ENCODE peak calls at places on chromosomes 11 and 22, in eight cellular contexts. One of them, this sample, is unnamed.

GRCh38 chr11:72338741-72339140 is 94.8 kb upstream of the PHOX2A start:
- DNase-seq in GM12865: no peak
- DNase-seq in activated CD8-positive, alpha-beta memory T cell treated with anti-CD3 and anti-CD28 coated beads for 24 hours: no peak
- DNase-seq in activated CD4-positive, CD25-positive, alpha-beta regulatory T cell: no peak
- DNase-seq in DMS79 treated with DMSO at 0.1 percent for 48 hours: no peak
- DNase-seq in A549: peak
- DNase-seq in upper lobe of left lung: no peak
- DNase-seq in RPMI8226: no peak
- DNase-seq in this sample: no peak

GRCh38 chr11:62444271-62444833 is 25.5 kb downstream of the SCGB1A1 start:
- DNase-seq in GM12865: peak
- DNase-seq in DMS79 treated with DMSO at 0.1 percent for 48 hours: peak
- DNase-seq in activated CD8-positive, alpha-beta memory T cell treated with anti-CD3 and anti-CD28 coated beads for 24 hours: peak
- DNase-seq in A549: no peak
- DNase-seq in activated CD4-positive, CD25-positive, alpha-beta regulatory T cell: no peak
- DNase-seq in RPMI8226: peak
- DNase-seq in upper lobe of left lung: peak
- DNase-seq in this sample: no peak

GRCh38 chr22:39327995-39328754 is 8.8 kb upstream of the RPL3 start:
- DNase-seq in activated CD4-positive, CD25-positive, alpha-beta regulatory T cell: no peak
- DNase-seq in activated CD8-positive, alpha-beta memory T cell treated with anti-CD3 and anti-CD28 coated beads for 24 hours: no peak
- DNase-seq in RPMI8226: no peak
- DNase-seq in A549: no peak
- DNase-seq in upper lobe of left lung: no peak
- DNase-seq in DMS79 treated with DMSO at 0.1 percent for 48 hours: no peak
- DNase-seq in GM12865: no peak
- DNase-seq in this sample: no peak

GRCh38 chr11:31968774-31969433 is 122.0 kb upstream of the RCN1 start:
- DNase-seq in RPMI8226: no peak
- DNase-seq in A549: no peak
- DNase-seq in activated CD8-positive, alpha-beta memory T cell treated with anti-CD3 and anti-CD28 coated beads for 24 hours: no peak
- DNase-seq in DMS79 treated with DMSO at 0.1 percent for 48 hours: no peak
- DNase-seq in upper lobe of left lung: no peak
- DNase-seq in GM12865: no peak
- DNase-seq in activated CD4-positive, CD25-positive, alpha-beta regulatory T cell: no peak
- DNase-seq in this sample: no peak

GRCh38 chr11:31921066-31921465 is 109.9 kb upstream of the PAX6 start:
- DNase-seq in DMS79 treated with DMSO at 0.1 percent for 48 hours: no peak
- DNase-seq in RPMI8226: no peak
- DNase-seq in A549: no peak
- DNase-seq in GM12865: no peak
- DNase-seq in upper lobe of left lung: no peak
- DNase-seq in activated CD8-positive, alpha-beta memory T cell treated with anti-CD3 and anti-CD28 coated beads for 24 hours: no peak
- DNase-seq in activated CD4-positive, CD25-positive, alpha-beta regulatory T cell: no peak
- DNase-seq in this sample: no peak

GRCh38 chr11:92528051-92528450 is 303.4 kb downstream of the FAT3 start:
- DNase-seq in GM12865: no peak
- DNase-seq in activated CD4-positive, CD25-positive, alpha-beta regulatory T cell: no peak
- DNase-seq in RPMI8226: no peak
- DNase-seq in A549: no peak
- DNase-seq in activated CD8-positive, alpha-beta memory T cell treated with anti-CD3 and anti-CD28 coated beads for 24 hours: no peak
- DNase-seq in DMS79 treated with DMSO at 0.1 percent for 48 hours: no peak
- DNase-seq in upper lobe of left lung: no peak
- DNase-seq in this sample: no peak

GRCh38 chr11:132655187-132655855 is 877.0 kb downstream of the OPCML start:
- DNase-seq in activated CD4-positive, CD25-positive, alpha-beta regulatory T cell: no peak
- DNase-seq in GM12865: no peak
- DNase-seq in activated CD8-positive, alpha-beta memory T cell treated with anti-CD3 and anti-CD28 coated beads for 24 hours: no peak
- DNase-seq in upper lobe of left lung: no peak
- DNase-seq in A549: no peak
- DNase-seq in DMS79 treated with DMSO at 0.1 percent for 48 hours: no peak
- DNase-seq in RPMI8226: no peak
- DNase-seq in this sample: no peak

GRCh38 chr22:18984564-18984963 is 48.5 kb upstream of the PRODH start:
- DNase-seq in activated CD4-positive, CD25-positive, alpha-beta regulatory T cell: no peak
- DNase-seq in upper lobe of left lung: no peak
- DNase-seq in A549: no peak
- DNase-seq in RPMI8226: no peak
- DNase-seq in activated CD8-positive, alpha-beta memory T cell treated with anti-CD3 and anti-CD28 coated beads for 24 hours: no peak
- DNase-seq in GM12865: no peak
- DNase-seq in DMS79 treated with DMSO at 0.1 percent for 48 hours: no peak
- DNase-seq in this sample: no peak

GRCh38 chr11:83092488-83093384 is 21.0 kb upstream of the RAB30 start:
- DNase-seq in activated CD8-positive, alpha-beta memory T cell treated with anti-CD3 and anti-CD28 coated beads for 24 hours: no peak
- DNase-seq in DMS79 treated with DMSO at 0.1 percent for 48 hours: no peak
- DNase-seq in activated CD4-positive, CD25-positive, alpha-beta regulatory T cell: no peak
- DNase-seq in GM12865: no peak
- DNase-seq in upper lobe of left lung: no peak
- DNase-seq in A549: peak
- DNase-seq in RPMI8226: no peak
- DNase-seq in this sample: no peak

GRCh38 chr22:41919357-41920224 is 4.7 kb upstream of the SHISA8 start:
- DNase-seq in activated CD8-positive, alpha-beta memory T cell treated with anti-CD3 and anti-CD28 coated beads for 24 hours: peak
- DNase-seq in GM12865: peak
- DNase-seq in upper lobe of left lung: peak
- DNase-seq in RPMI8226: peak
- DNase-seq in DMS79 treated with DMSO at 0.1 percent for 48 hours: no peak
- DNase-seq in A549: no peak
- DNase-seq in activated CD4-positive, CD25-positive, alpha-beta regulatory T cell: no peak
- DNase-seq in this sample: no peak

GRCh38 chr22:33879796-33880195 is 40.5 kb downstream of the LARGE1 start:
- DNase-seq in A549: no peak
- DNase-seq in upper lobe of left lung: no peak
- DNase-seq in activated CD4-positive, CD25-positive, alpha-beta regulatory T cell: no peak
- DNase-seq in GM12865: no peak
- DNase-seq in activated CD8-positive, alpha-beta memory T cell treated with anti-CD3 and anti-CD28 coated beads for 24 hours: no peak
- DNase-seq in RPMI8226: no peak
- DNase-seq in DMS79 treated with DMSO at 0.1 percent for 48 hours: no peak
- DNase-seq in this sample: no peak

GRCh38 chr11:131888230-131888826 is 517.9 kb downstream of the NTM start:
- DNase-seq in activated CD4-positive, CD25-positive, alpha-beta regulatory T cell: no peak
- DNase-seq in upper lobe of left lung: no peak
- DNase-seq in activated CD8-positive, alpha-beta memory T cell treated with anti-CD3 and anti-CD28 coated beads for 24 hours: no peak
- DNase-seq in DMS79 treated with DMSO at 0.1 percent for 48 hours: no peak
- DNase-seq in RPMI8226: no peak
- DNase-seq in GM12865: no peak
- DNase-seq in A549: no peak
- DNase-seq in this sample: peak

GRCh38 chr11:117639601-117640000 is 157.4 kb downstream of the DSCAML1 start:
- DNase-seq in DMS79 treated with DMSO at 0.1 percent for 48 hours: no peak
- DNase-seq in activated CD4-positive, CD25-positive, alpha-beta regulatory T cell: no peak
- DNase-seq in RPMI8226: no peak
- DNase-seq in activated CD8-positive, alpha-beta memory T cell treated with anti-CD3 and anti-CD28 coated beads for 24 hours: no peak
- DNase-seq in GM12865: no peak
- DNase-seq in upper lobe of left lung: no peak
- DNase-seq in A549: no peak
- DNase-seq in this sample: no peak

GRCh38 chr22:36301384-36301828 is 48.5 kb downstream of the APOL1 start:
- DNase-seq in upper lobe of left lung: peak
- DNase-seq in DMS79 treated with DMSO at 0.1 percent for 48 hours: peak
- DNase-seq in activated CD8-positive, alpha-beta memory T cell treated with anti-CD3 and anti-CD28 coated beads for 24 hours: peak
- DNase-seq in activated CD4-positive, CD25-positive, alpha-beta regulatory T cell: peak
- DNase-seq in A549: peak
- DNase-seq in RPMI8226: peak
- DNase-seq in GM12865: peak
- DNase-seq in this sample: no peak

GRCh38 chr11:43269229-43269928 is 42.4 kb upstream of the API5 start:
- DNase-seq in GM12865: no peak
- DNase-seq in upper lobe of left lung: no peak
- DNase-seq in activated CD4-positive, CD25-positive, alpha-beta regulatory T cell: no peak
- DNase-seq in A549: no peak
- DNase-seq in activated CD8-positive, alpha-beta memory T cell treated with anti-CD3 and anti-CD28 coated beads for 24 hours: no peak
- DNase-seq in RPMI8226: no peak
- DNase-seq in DMS79 treated with DMSO at 0.1 percent for 48 hours: peak
- DNase-seq in this sample: no peak

GRCh38 chr11:131868769-131869482 is 498.5 kb downstream of the NTM start:
- DNase-seq in DMS79 treated with DMSO at 0.1 percent for 48 hours: no peak
- DNase-seq in RPMI8226: no peak
- DNase-seq in activated CD4-positive, CD25-positive, alpha-beta regulatory T cell: no peak
- DNase-seq in A549: no peak
- DNase-seq in GM12865: no peak
- DNase-seq in activated CD8-positive, alpha-beta memory T cell treated with anti-CD3 and anti-CD28 coated beads for 24 hours: no peak
- DNase-seq in upper lobe of left lung: no peak
- DNase-seq in this sample: no peak

GRCh38 chr22:48627203-48627602 is 1200.5 kb downstream of the BRD1 start:
- DNase-seq in DMS79 treated with DMSO at 0.1 percent for 48 hours: peak
- DNase-seq in upper lobe of left lung: no peak
- DNase-seq in RPMI8226: peak
- DNase-seq in A549: no peak
- DNase-seq in activated CD4-positive, CD25-positive, alpha-beta regulatory T cell: no peak
- DNase-seq in GM12865: no peak
- DNase-seq in activated CD8-positive, alpha-beta memory T cell treated with anti-CD3 and anti-CD28 coated beads for 24 hours: no peak
- DNase-seq in this sample: no peak

GRCh38 chr22:50184004-50184461 is 1.7 kb upstream of the TRABD start:
- DNase-seq in DMS79 treated with DMSO at 0.1 percent for 48 hours: no peak
- DNase-seq in A549: peak
- DNase-seq in activated CD8-positive, alpha-beta memory T cell treated with anti-CD3 and anti-CD28 coated beads for 24 hours: no peak
- DNase-seq in RPMI8226: no peak
- DNase-seq in activated CD4-positive, CD25-positive, alpha-beta regulatory T cell: no peak
- DNase-seq in upper lobe of left lung: peak
- DNase-seq in GM12865: no peak
- DNase-seq in this sample: no peak

GRCh38 chr11:121412000-121412587 is 40.0 kb upstream of the SORL1 start:
- DNase-seq in GM12865: no peak
- DNase-seq in DMS79 treated with DMSO at 0.1 percent for 48 hours: no peak
- DNase-seq in upper lobe of left lung: no peak
- DNase-seq in A549: no peak
- DNase-seq in RPMI8226: no peak
- DNase-seq in activated CD4-positive, CD25-positive, alpha-beta regulatory T cell: no peak
- DNase-seq in activated CD8-positive, alpha-beta memory T cell treated with anti-CD3 and anti-CD28 coated beads for 24 hours: no peak
- DNase-seq in this sample: no peak

GRCh38 chr11:126853732-126854131 is 146.8 kb downstream of the KIRREL3 start:
- DNase-seq in DMS79 treated with DMSO at 0.1 percent for 48 hours: no peak
- DNase-seq in upper lobe of left lung: no peak
- DNase-seq in activated CD8-positive, alpha-beta memory T cell treated with anti-CD3 and anti-CD28 coated beads for 24 hours: no peak
- DNase-seq in activated CD4-positive, CD25-positive, alpha-beta regulatory T cell: no peak
- DNase-seq in GM12865: no peak
- DNase-seq in A549: peak
- DNase-seq in RPMI8226: no peak
- DNase-seq in this sample: no peak

GRCh38 chr11:122681731-122682130 is 26.2 kb downstream of the UBASH3B start:
- DNase-seq in DMS79 treated with DMSO at 0.1 percent for 48 hours: no peak
- DNase-seq in A549: peak
- DNase-seq in activated CD4-positive, CD25-positive, alpha-beta regulatory T cell: no peak
- DNase-seq in upper lobe of left lung: peak
- DNase-seq in GM12865: no peak
- DNase-seq in RPMI8226: peak
- DNase-seq in activated CD8-positive, alpha-beta memory T cell treated with anti-CD3 and anti-CD28 coated beads for 24 hours: no peak
- DNase-seq in this sample: no peak

GRCh38 chr22:36913431-36914382 is at the start of gene CSF2RB:
- DNase-seq in RPMI8226: peak
- DNase-seq in activated CD4-positive, CD25-positive, alpha-beta regulatory T cell: no peak
- DNase-seq in activated CD8-positive, alpha-beta memory T cell treated with anti-CD3 and anti-CD28 coated beads for 24 hours: peak
- DNase-seq in upper lobe of left lung: peak
- DNase-seq in DMS79 treated with DMSO at 0.1 percent for 48 hours: no peak
- DNase-seq in GM12865: peak
- DNase-seq in A549: no peak
- DNase-seq in this sample: no peak

GRCh38 chr11:73184953-73185671 is 33.0 kb upstream of the P2RY2 start:
- DNase-seq in GM12865: peak
- DNase-seq in RPMI8226: peak
- DNase-seq in upper lobe of left lung: peak
- DNase-seq in activated CD8-positive, alpha-beta memory T cell treated with anti-CD3 and anti-CD28 coated beads for 24 hours: peak
- DNase-seq in A549: peak
- DNase-seq in DMS79 treated with DMSO at 0.1 percent for 48 hours: peak
- DNase-seq in activated CD4-positive, CD25-positive, alpha-beta regulatory T cell: peak
- DNase-seq in this sample: peak

GRCh38 chr22:40635940-40636379 is 559 bp downstream of the MRTFA start:
- DNase-seq in DMS79 treated with DMSO at 0.1 percent for 48 hours: no peak
- DNase-seq in activated CD4-positive, CD25-positive, alpha-beta regulatory T cell: no peak
- DNase-seq in A549: no peak
- DNase-seq in activated CD8-positive, alpha-beta memory T cell treated with anti-CD3 and anti-CD28 coated beads for 24 hours: no peak
- DNase-seq in upper lobe of left lung: peak
- DNase-seq in RPMI8226: peak
- DNase-seq in GM12865: peak
- DNase-seq in this sample: no peak

GRCh38 chr22:26287382-26288228 is 118.3 kb downstream of the SEZ6L start:
- DNase-seq in DMS79 treated with DMSO at 0.1 percent for 48 hours: no peak
- DNase-seq in activated CD8-positive, alpha-beta memory T cell treated with anti-CD3 and anti-CD28 coated beads for 24 hours: no peak
- DNase-seq in upper lobe of left lung: no peak
- DNase-seq in GM12865: no peak
- DNase-seq in RPMI8226: no peak
- DNase-seq in A549: no peak
- DNase-seq in activated CD4-positive, CD25-positive, alpha-beta regulatory T cell: no peak
- DNase-seq in this sample: no peak

GRCh38 chr11:12179019-12179418 is 68.6 kb downstream of the MICAL2 start:
- DNase-seq in activated CD8-positive, alpha-beta memory T cell treated with anti-CD3 and anti-CD28 coated beads for 24 hours: no peak
- DNase-seq in RPMI8226: peak
- DNase-seq in activated CD4-positive, CD25-positive, alpha-beta regulatory T cell: no peak
- DNase-seq in DMS79 treated with DMSO at 0.1 percent for 48 hours: peak
- DNase-seq in upper lobe of left lung: peak
- DNase-seq in A549: no peak
- DNase-seq in GM12865: no peak
- DNase-seq in this sample: no peak

GRCh38 chr22:50326959-50327710 is at the start of gene DENND6B:
- DNase-seq in activated CD8-positive, alpha-beta memory T cell treated with anti-CD3 and anti-CD28 coated beads for 24 hours: peak
- DNase-seq in activated CD4-positive, CD25-positive, alpha-beta regulatory T cell: peak
- DNase-seq in A549: peak
- DNase-seq in GM12865: peak
- DNase-seq in RPMI8226: peak
- DNase-seq in DMS79 treated with DMSO at 0.1 percent for 48 hours: peak
- DNase-seq in upper lobe of left lung: peak
- DNase-seq in this sample: peak

GRCh38 chr11:101553891-101554292 is 29.9 kb downstream of the TRPC6 start:
- DNase-seq in GM12865: peak
- DNase-seq in A549: no peak
- DNase-seq in upper lobe of left lung: no peak
- DNase-seq in DMS79 treated with DMSO at 0.1 percent for 48 hours: no peak
- DNase-seq in RPMI8226: peak
- DNase-seq in activated CD4-positive, CD25-positive, alpha-beta regulatory T cell: no peak
- DNase-seq in activated CD8-positive, alpha-beta memory T cell treated with anti-CD3 and anti-CD28 coated beads for 24 hours: no peak
- DNase-seq in this sample: no peak

GRCh38 chr11:114426280-114426679 is 13.0 kb upstream of the REXO2 start:
- DNase-seq in RPMI8226: no peak
- DNase-seq in A549: no peak
- DNase-seq in upper lobe of left lung: no peak
- DNase-seq in activated CD8-positive, alpha-beta memory T cell treated with anti-CD3 and anti-CD28 coated beads for 24 hours: no peak
- DNase-seq in activated CD4-positive, CD25-positive, alpha-beta regulatory T cell: no peak
- DNase-seq in GM12865: no peak
- DNase-seq in DMS79 treated with DMSO at 0.1 percent for 48 hours: no peak
- DNase-seq in this sample: no peak

GRCh38 chr11:5197538-5197937 is 2.9 kb downstream of the OR51V1 start:
- DNase-seq in RPMI8226: no peak
- DNase-seq in upper lobe of left lung: no peak
- DNase-seq in activated CD4-positive, CD25-positive, alpha-beta regulatory T cell: no peak
- DNase-seq in DMS79 treated with DMSO at 0.1 percent for 48 hours: no peak
- DNase-seq in GM12865: no peak
- DNase-seq in activated CD8-positive, alpha-beta memory T cell treated with anti-CD3 and anti-CD28 coated beads for 24 hours: no peak
- DNase-seq in A549: no peak
- DNase-seq in this sample: peak

GRCh38 chr22:43996981-43997265 is 27.2 kb upstream of the PARVB start:
- DNase-seq in activated CD8-positive, alpha-beta memory T cell treated with anti-CD3 and anti-CD28 coated beads for 24 hours: no peak
- DNase-seq in A549: no peak
- DNase-seq in activated CD4-positive, CD25-positive, alpha-beta regulatory T cell: no peak
- DNase-seq in DMS79 treated with DMSO at 0.1 percent for 48 hours: no peak
- DNase-seq in GM12865: no peak
- DNase-seq in upper lobe of left lung: no peak
- DNase-seq in RPMI8226: no peak
- DNase-seq in this sample: no peak

GRCh38 chr11:27848423-27848822 is 148.2 kb upstream of the BDNF start:
- DNase-seq in GM12865: no peak
- DNase-seq in activated CD8-positive, alpha-beta memory T cell treated with anti-CD3 and anti-CD28 coated beads for 24 hours: no peak
- DNase-seq in upper lobe of left lung: no peak
- DNase-seq in DMS79 treated with DMSO at 0.1 percent for 48 hours: no peak
- DNase-seq in A549: no peak
- DNase-seq in activated CD4-positive, CD25-positive, alpha-beta regulatory T cell: no peak
- DNase-seq in RPMI8226: no peak
- DNase-seq in this sample: no peak

This sample was measured in amniotic stem cell.